ENCODE peak calls at places on chromosomes 2 and 18, in five cellular contexts. T is hippocampal formation, Q is GM13976, M is amygdala, K is mammary epithelial cell. A is an unnamed sample.
A peak's percentile ranks its signal among the peaks of the same experiment; 100 is the strongest.

GRCh38 chr18:11500153-11501122 is 109.0 kb upstream of the SLC35G4 start:
- DNase-seq in M (no peak), T (no peak), Q (no peak), K (peak; percentile 98), A (no peak)

GRCh38 chr2:173298536-173299097 is 56.1 kb upstream of the CDCA7 start:
- DNase-seq in T (no peak), K (no peak), Q (no peak), M (no peak), A (no peak)

GRCh38 chr2:40554665-40555294 is 102.9 kb upstream of the SLC8A1 start:
- DNase-seq in M (peak; percentile 11), T (peak; percentile 25), Q (peak; percentile 16), K (peak; percentile 46), A (peak; percentile 86)

GRCh38 chr2:137002911-137003310 is 237.6 kb downstream of the THSD7B start:
- DNase-seq in T (no peak), M (no peak), Q (no peak), K (no peak), A (no peak)

GRCh38 chr2:158232476-158232875 is 130.8 kb downstream of the UPP2 start:
- DNase-seq in K (peak; percentile 30), Q (no peak), T (no peak), M (no peak), A (no peak)

GRCh38 chr18:49521251-49521650 is 34.2 kb upstream of the C18orf32 start:
- DNase-seq in T (no peak), K (peak; percentile 26), Q (no peak), M (no peak), A (peak; percentile 48)

GRCh38 chr2:27233341-27233740 is 16.2 kb downstream of the CAD start:
- DNase-seq in Q (no peak), T (no peak), K (no peak), M (no peak), A (no peak)

GRCh38 chr2:181305151-181306123 is 151.7 kb upstream of the ITGA4 start:
- DNase-seq in M (no peak), T (no peak), K (no peak), Q (no peak), A (no peak)

GRCh38 chr2:2238726-2239269 is 92.3 kb downstream of the MYT1L start:
- DNase-seq in T (no peak), M (no peak), Q (no peak), K (no peak), A (no peak)

GRCh38 chr2:224982226-224982625 is 60.0 kb downstream of the DOCK10 start:
- DNase-seq in K (no peak), T (peak; percentile 74), Q (no peak), M (peak; percentile 87), A (no peak)

GRCh38 chr2:102841107-102841840 is 79.4 kb downstream of the TMEM182 start:
- DNase-seq in Q (peak; percentile 46), T (peak; percentile 51), M (peak; percentile 40), K (peak; percentile 25), A (no peak)

GRCh38 chr2:74876081-74876886 is 42.4 kb downstream of the HK2 start:
- DNase-seq in T (peak; percentile 24), M (no peak), Q (peak; percentile 80), K (no peak), A (no peak)